ENCODE peak calls at places on chromosomes 6 and 20, in seven cellular contexts. W, F, U, R, D, S and K are unnamed samples.

GRCh38 chr6:32685603-32686002 is 19.1 kb upstream of the HLA-DQB1 start:
- DNase-seq in W (no peak), F (no peak), U (no peak), R (peak), D (peak), S (no peak), K (no peak)

GRCh38 chr20:1469925-1470571 is 3.4 kb upstream of the NSFL1C start:
- DNase-seq in W (peak), F (peak), U (peak), R (peak), D (peak), S (peak), K (peak)

GRCh38 chr20:33674294-33675126 is at the start of gene NECAB3:
- DNase-seq in W (peak), F (peak), U (peak), R (peak), D (peak), S (peak), K (peak)

GRCh38 chr6:157459327-157459726 is 78.3 kb downstream of the ZDHHC14 start:
- DNase-seq in W (no peak), F (no peak), U (no peak), R (no peak), D (no peak), S (no peak), K (no peak)

GRCh38 chr6:110944681-110945151 is 13.8 kb upstream of the GTF3C6 start:
- DNase-seq in W (no peak), F (no peak), U (peak), R (peak), D (peak), S (peak), K (peak)

GRCh38 chr6:63742060-63742459 is 106.5 kb downstream of the PHF3 start:
- DNase-seq in W (no peak), F (no peak), U (no peak), R (no peak), D (no peak), S (no peak), K (no peak)

GRCh38 chr20:20477444-20478041 is 109.6 kb downstream of the INSM1 start:
- DNase-seq in W (no peak), F (no peak), U (no peak), R (no peak), D (no peak), S (no peak), K (no peak)

GRCh38 chr20:5608104-5608447 is 142.1 kb upstream of the SHLD1 start:
- DNase-seq in W (no peak), F (no peak), U (no peak), R (no peak), D (no peak), S (no peak), K (no peak)

GRCh38 chr20:3901028-3901746 is 12.0 kb downstream of the PANK2 start:
- DNase-seq in W (no peak), F (no peak), U (no peak), R (no peak), D (no peak), S (no peak), K (no peak)

GRCh38 chr6:11328613-11329247 is 96.3 kb upstream of the NEDD9 start:
- DNase-seq in W (no peak), F (no peak), U (peak), R (no peak), D (peak), S (no peak), K (no peak)

GRCh38 chr6:63458480-63459115 is 113.7 kb upstream of the LOC128125822 start:
- DNase-seq in W (no peak), F (no peak), U (no peak), R (no peak), D (no peak), S (peak), K (no peak)

GRCh38 chr20:53652090-53652858 is 58.6 kb upstream of the ZNF217 start:
- DNase-seq in W (no peak), F (no peak), U (no peak), R (peak), D (no peak), S (no peak), K (no peak)

GRCh38 chr20:13356591-13356990 is 135.5 kb downstream of the ISM1 start:
- DNase-seq in W (no peak), F (no peak), U (no peak), R (no peak), D (no peak), S (no peak), K (no peak)

GRCh38 chr6:1230689-1231605 is 81.0 kb upstream of the FOXQ1 start:
- DNase-seq in W (no peak), F (no peak), U (no peak), R (no peak), D (no peak), S (no peak), K (no peak)

GRCh38 chr6:20801595-20801994 is 267.3 kb downstream of the CDKAL1 start:
- DNase-seq in W (no peak), F (no peak), U (no peak), R (no peak), D (no peak), S (no peak), K (no peak)